ENCODE peak calls at places on chromosomes 5 and 9, in ten cellular contexts. K, T, L, P, B, H, X, V, G and O are unnamed samples.

GRCh38 chr5:169567079-169567478 is 16.5 kb upstream of the SPDL1 start:
- DNase-seq in G (no peak), H (no peak), B (no peak), X (peak), K (no peak), L (no peak), V (no peak), T (peak), P (no peak), O (peak)

GRCh38 chr5:69367697-69368279 is 1.5 kb downstream of the AK6 start:
- DNase-seq in K (no peak), H (no peak), X (no peak), B (no peak), G (no peak), T (no peak), L (no peak), P (no peak), V (no peak), O (no peak)

GRCh38 chr9:78278177-78278777 is 18.6 kb upstream of the PSAT1 start:
- DNase-seq in L (no peak), V (no peak), K (no peak), X (peak), P (no peak), T (peak), G (no peak), B (no peak), H (no peak), O (peak)

GRCh38 chr5:4199461-4199860 is 603.8 kb downstream of the IRX1 start:
- DNase-seq in T (no peak), B (no peak), X (no peak), V (no peak), K (no peak), G (no peak), P (no peak), H (no peak), L (no peak), O (no peak)

GRCh38 chr9:127567119-127567897 is 44.8 kb upstream of the STXBP1 start:
- DNase-seq in K (no peak), V (no peak), L (no peak), P (no peak), T (no peak), H (no peak), B (no peak), X (peak), G (no peak), O (no peak)

GRCh38 chr5:107289030-107289714 is 381.6 kb downstream of the EFNA5 start:
- DNase-seq in B (no peak), X (no peak), L (no peak), H (no peak), V (no peak), T (no peak), K (no peak), P (no peak), G (no peak), O (no peak)

GRCh38 chr5:53603009-53603687 is 42.7 kb downstream of the NDUFS4 start:
- DNase-seq in T (peak), H (no peak), B (no peak), G (no peak), X (no peak), L (no peak), P (no peak), K (no peak), V (no peak), O (peak)

GRCh38 chr9:134056483-134057310 is 11.1 kb downstream of the BRD3 start:
- DNase-seq in V (no peak), L (no peak), K (no peak), H (no peak), G (no peak), T (no peak), B (no peak), X (no peak), P (no peak), O (no peak)

GRCh38 chr9:73577867-73578266 is 426.2 kb downstream of the ANXA1 start:
- DNase-seq in X (peak), L (no peak), V (no peak), P (no peak), B (no peak), H (no peak), K (no peak), G (peak), T (peak), O (peak)

GRCh38 chr5:122093861-122094650 is 16.0 kb upstream of the LOX start:
- DNase-seq in P (no peak), L (no peak), G (no peak), X (no peak), V (no peak), B (no peak), H (no peak), T (no peak), K (no peak), O (peak)

GRCh38 chr5:760363-761205 is 23.9 kb downstream of the ZDHHC11B start:
- DNase-seq in P (no peak), X (no peak), K (no peak), L (no peak), H (peak), B (no peak), G (no peak), V (no peak), T (no peak), O (no peak)

GRCh38 chr5:138339464-138339863 is 1.4 kb downstream of the FAM53C start:
- DNase-seq in B (no peak), G (no peak), L (no peak), V (no peak), T (no peak), H (no peak), X (no peak), K (no peak), P (no peak), O (no peak)

GRCh38 chr5:173327948-173328895 is at the start of gene STC2:
- DNase-seq in T (peak), B (no peak), X (peak), P (no peak), H (no peak), L (peak), V (peak), K (no peak), G (peak), O (peak)

GRCh38 chr5:1337490-1338195 is 7.3 kb downstream of the CLPTM1L start:
- DNase-seq in T (no peak), B (no peak), K (no peak), G (no peak), V (no peak), L (no peak), X (no peak), P (no peak), H (no peak), O (no peak)

GRCh38 chr5:173639-174600 is 17.4 kb upstream of the LRRC14B start:
- DNase-seq in G (no peak), B (no peak), V (no peak), L (no peak), T (no peak), X (no peak), H (no peak), P (no peak), K (no peak), O (no peak)

GRCh38 chr9:36436909-36437308 is 36.8 kb upstream of the RNF38 start:
- DNase-seq in G (peak), B (no peak), L (no peak), P (no peak), H (no peak), K (no peak), X (peak), T (peak), V (no peak), O (no peak)

GRCh38 chr5:91189480-91190332 is 193.4 kb downstream of the ARRDC3 start:
- DNase-seq in X (peak), B (no peak), T (peak), L (no peak), P (no peak), H (no peak), K (no peak), V (no peak), G (no peak), O (peak)

GRCh38 chr9:38087934-38088925 is 19.2 kb upstream of the SHB start:
- DNase-seq in P (peak), V (peak), X (peak), K (peak), H (peak), B (peak), G (peak), L (peak), T (peak), O (no peak)

GRCh38 chr9:93319992-93320490 is 131.4 kb upstream of the FAM120A start:
- DNase-seq in T (no peak), H (no peak), L (no peak), V (no peak), B (no peak), K (no peak), X (no peak), G (peak), P (no peak), O (no peak)

GRCh38 chr5:169229342-169229892 is 71.5 kb downstream of the SLIT3 start:
- DNase-seq in L (no peak), T (peak), X (no peak), H (no peak), P (no peak), V (no peak), K (no peak), G (no peak), B (no peak), O (peak)

GRCh38 chr9:137478613-137479314 is 19.6 kb upstream of the NSMF start:
- DNase-seq in H (no peak), G (no peak), V (no peak), K (no peak), P (no peak), L (no peak), B (no peak), T (no peak), X (no peak), O (no peak)

GRCh38 chr9:129320575-129321311 is 142.7 kb upstream of the IER5L start:
- DNase-seq in V (peak), L (no peak), H (peak), G (peak), T (peak), K (peak), X (peak), P (peak), B (peak), O (peak)